ENCODE peak calls at places on chromosomes 4 and X, in five cellular contexts. One of them, this sample, is unnamed.

GRCh38 chr4:158015241-158015640 is 157.6 kb downstream of the GASK1B start:
- DNase-seq in adrenal gland: no peak
- DNase-seq in kidney: no peak
- DNase-seq in cardiac muscle cell: no peak
- DNase-seq in thoracic aorta: no peak
- DNase-seq in this sample: no peak

GRCh38 chrX:920234-920799 is 289.7 kb downstream of the SHOX start:
- DNase-seq in adrenal gland: no peak
- DNase-seq in kidney: no peak
- DNase-seq in cardiac muscle cell: no peak
- DNase-seq in thoracic aorta: no peak
- DNase-seq in this sample: no peak

GRCh38 chr4:41438564-41438963 is 99.4 kb upstream of the LIMCH1 start:
- DNase-seq in adrenal gland: no peak
- DNase-seq in kidney: no peak
- DNase-seq in cardiac muscle cell: no peak
- DNase-seq in thoracic aorta: no peak
- DNase-seq in this sample: no peak

GRCh38 chr4:8076023-8076422 is 82.6 kb downstream of the ABLIM2 start:
- DNase-seq in adrenal gland: no peak
- DNase-seq in kidney: peak
- DNase-seq in cardiac muscle cell: no peak
- DNase-seq in thoracic aorta: no peak
- DNase-seq in this sample: no peak

GRCh38 chrX:138771042-138771441 is 59.5 kb upstream of the FGF13 start:
- DNase-seq in adrenal gland: no peak
- DNase-seq in kidney: no peak
- DNase-seq in cardiac muscle cell: no peak
- DNase-seq in thoracic aorta: no peak
- DNase-seq in this sample: no peak

GRCh38 chr4:165301833-165302232 is 25.6 kb upstream of the MSMO1 start:
- DNase-seq in adrenal gland: no peak
- DNase-seq in kidney: no peak
- DNase-seq in cardiac muscle cell: no peak
- DNase-seq in thoracic aorta: no peak
- DNase-seq in this sample: no peak

GRCh38 chr4:7890635-7891393 is 48.8 kb downstream of the AFAP1 start:
- DNase-seq in adrenal gland: no peak
- DNase-seq in kidney: no peak
- DNase-seq in cardiac muscle cell: no peak
- DNase-seq in thoracic aorta: no peak
- DNase-seq in this sample: no peak

GRCh38 chr4:103076777-103077347 is 301 bp upstream of the SLC9B2 start:
- DNase-seq in adrenal gland: no peak
- DNase-seq in kidney: no peak
- DNase-seq in cardiac muscle cell: no peak
- DNase-seq in thoracic aorta: no peak
- DNase-seq in this sample: no peak

GRCh38 chrX:38856670-38857069 is 55.4 kb downstream of the MID1IP1 start:
- DNase-seq in adrenal gland: no peak
- DNase-seq in kidney: no peak
- DNase-seq in cardiac muscle cell: no peak
- DNase-seq in thoracic aorta: no peak
- DNase-seq in this sample: no peak

GRCh38 chr4:161573836-161574235 is 590.0 kb downstream of the FSTL5 start:
- DNase-seq in adrenal gland: no peak
- DNase-seq in kidney: no peak
- DNase-seq in cardiac muscle cell: no peak
- DNase-seq in thoracic aorta: no peak
- DNase-seq in this sample: no peak

GRCh38 chr4:185755451-185755850 is 56.5 kb downstream of the SORBS2 start:
- DNase-seq in adrenal gland: no peak
- DNase-seq in kidney: no peak
- DNase-seq in cardiac muscle cell: no peak
- DNase-seq in thoracic aorta: no peak
- DNase-seq in this sample: no peak

GRCh38 chr4:165634766-165635165 is 238.3 kb upstream of the TLL1 start:
- DNase-seq in adrenal gland: no peak
- DNase-seq in kidney: no peak
- DNase-seq in cardiac muscle cell: no peak
- DNase-seq in thoracic aorta: no peak
- DNase-seq in this sample: no peak

GRCh38 chr4:167232805-167233522 is 1.3 kb downstream of the SPOCK3 start:
- DNase-seq in adrenal gland: no peak
- DNase-seq in kidney: no peak
- DNase-seq in cardiac muscle cell: peak
- DNase-seq in thoracic aorta: no peak
- DNase-seq in this sample: no peak

GRCh38 chrX:139832728-139833309 is 100.0 kb downstream of the ATP11C start:
- DNase-seq in adrenal gland: no peak
- DNase-seq in kidney: no peak
- DNase-seq in cardiac muscle cell: no peak
- DNase-seq in thoracic aorta: no peak
- DNase-seq in this sample: no peak

GRCh38 chrX:139828830-139829229 is 104.0 kb downstream of the ATP11C start:
- DNase-seq in adrenal gland: no peak
- DNase-seq in kidney: no peak
- DNase-seq in cardiac muscle cell: no peak
- DNase-seq in thoracic aorta: no peak
- DNase-seq in this sample: no peak

GRCh38 chrX:139828037-139828436 is 104.8 kb downstream of the ATP11C start:
- DNase-seq in adrenal gland: no peak
- DNase-seq in kidney: no peak
- DNase-seq in cardiac muscle cell: no peak
- DNase-seq in thoracic aorta: no peak
- DNase-seq in this sample: no peak

GRCh38 chrX:139831689-139832456 is 101.0 kb downstream of the ATP11C start:
- DNase-seq in adrenal gland: peak
- DNase-seq in kidney: no peak
- DNase-seq in cardiac muscle cell: peak
- DNase-seq in thoracic aorta: no peak
- DNase-seq in this sample: no peak

DNA sequence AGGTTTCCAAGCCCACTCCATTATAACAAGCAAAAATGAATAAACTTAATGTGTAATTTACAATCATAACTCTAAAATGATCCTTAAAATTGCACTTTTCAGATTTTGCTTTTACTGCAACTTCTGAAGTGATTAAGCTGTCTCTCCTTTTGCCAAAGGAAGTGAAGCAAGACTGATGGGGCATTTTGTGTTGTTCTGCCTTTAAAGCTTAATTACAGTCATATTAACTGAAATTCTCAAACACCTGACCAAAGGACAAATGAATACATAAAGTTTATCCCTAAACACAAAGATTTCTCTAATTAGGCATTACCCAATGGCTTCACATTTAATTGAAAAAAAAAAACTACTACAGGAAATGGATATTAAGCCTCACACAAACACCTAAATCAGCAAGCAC is 101.8 kb downstream of the ATP11C start:
- DNase-seq in adrenal gland: no peak
- DNase-seq in kidney: no peak
- DNase-seq in cardiac muscle cell: no peak
- DNase-seq in thoracic aorta: no peak
- DNase-seq in this sample: no peak
- H3K27ac ChIP-seq in adrenal gland: no peak
- H3K27ac ChIP-seq in kidney: no peak
- H3K27ac ChIP-seq in cardiac muscle cell: no peak
- H3K27ac ChIP-seq in thoracic aorta: peak
- H3K27ac ChIP-seq in this sample: no peak

GRCh38 chr4:87499415-87500106 is 29.6 kb downstream of the SPARCL1 start:
- DNase-seq in adrenal gland: no peak
- DNase-seq in kidney: no peak
- DNase-seq in cardiac muscle cell: no peak
- DNase-seq in thoracic aorta: no peak
- DNase-seq in this sample: no peak

GRCh38 chr4:87500107-87500462 is 29.1 kb downstream of the SPARCL1 start:
- DNase-seq in adrenal gland: no peak
- DNase-seq in kidney: no peak
- DNase-seq in cardiac muscle cell: no peak
- DNase-seq in thoracic aorta: no peak
- DNase-seq in this sample: no peak

GRCh38 chr4:87498446-87498900 is 30.7 kb downstream of the SPARCL1 start:
- DNase-seq in adrenal gland: peak
- DNase-seq in kidney: no peak
- DNase-seq in cardiac muscle cell: no peak
- DNase-seq in thoracic aorta: no peak
- DNase-seq in this sample: no peak

GRCh38 chr4:87497141-87497540 is 32.0 kb downstream of the SPARCL1 start:
- DNase-seq in adrenal gland: no peak
- DNase-seq in kidney: no peak
- DNase-seq in cardiac muscle cell: no peak
- DNase-seq in thoracic aorta: no peak
- DNase-seq in this sample: no peak

DNA sequence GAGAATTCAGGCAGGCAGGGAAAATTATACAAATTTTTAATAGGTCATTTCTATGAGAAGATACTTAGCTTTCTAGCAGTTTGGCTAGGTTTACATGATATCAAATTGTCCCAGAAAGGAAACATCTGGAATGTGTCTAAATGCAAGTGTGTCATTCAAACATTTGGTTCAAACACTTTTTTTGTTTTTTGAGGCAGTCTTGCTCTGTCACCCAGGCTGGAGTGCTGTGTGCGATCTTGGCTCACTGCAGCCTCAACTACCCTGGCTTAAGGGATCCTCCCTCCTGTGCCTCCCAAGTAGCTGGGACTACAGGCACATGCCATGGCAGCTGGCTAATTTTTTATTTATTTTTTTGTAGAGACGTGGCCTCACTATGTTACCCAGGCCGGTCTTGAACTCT is 31.6 kb downstream of the SPARCL1 start:
- DNase-seq in adrenal gland: no peak
- DNase-seq in kidney: no peak
- DNase-seq in cardiac muscle cell: no peak
- DNase-seq in thoracic aorta: no peak
- DNase-seq in this sample: no peak
- H3K27ac ChIP-seq in adrenal gland: no peak
- H3K27ac ChIP-seq in kidney: peak
- H3K27ac ChIP-seq in cardiac muscle cell: no peak
- H3K27ac ChIP-seq in thoracic aorta: peak
- H3K27ac ChIP-seq in this sample: peak

DNA sequence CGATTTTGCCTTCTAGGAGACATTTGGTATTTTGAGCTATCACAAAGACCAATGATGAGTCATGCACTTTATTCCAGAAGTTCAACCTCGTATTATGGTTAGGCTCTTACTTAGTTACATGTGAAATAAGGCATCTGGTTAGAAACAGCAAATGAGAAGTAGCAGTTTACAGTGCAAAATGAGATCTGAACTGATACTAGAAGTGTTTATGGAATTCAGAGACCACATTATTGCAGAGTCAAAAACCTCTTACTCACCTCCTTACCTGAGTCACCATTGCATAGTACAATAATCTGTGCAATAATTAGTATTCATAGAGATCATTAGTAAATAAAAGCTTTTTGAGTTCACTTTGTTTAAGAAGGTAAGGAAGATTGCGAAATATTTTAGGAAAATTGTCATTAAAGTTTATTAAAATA is 38.7 kb downstream of the SEC24B start:
- DNase-seq in adrenal gland: no peak
- DNase-seq in kidney: no peak
- DNase-seq in cardiac muscle cell: no peak
- DNase-seq in thoracic aorta: no peak
- DNase-seq in this sample: no peak
- H3K27ac ChIP-seq in adrenal gland: no peak
- H3K27ac ChIP-seq in kidney: no peak
- H3K27ac ChIP-seq in cardiac muscle cell: no peak
- H3K27ac ChIP-seq in thoracic aorta: no peak
- H3K27ac ChIP-seq in this sample: no peak

DNA sequence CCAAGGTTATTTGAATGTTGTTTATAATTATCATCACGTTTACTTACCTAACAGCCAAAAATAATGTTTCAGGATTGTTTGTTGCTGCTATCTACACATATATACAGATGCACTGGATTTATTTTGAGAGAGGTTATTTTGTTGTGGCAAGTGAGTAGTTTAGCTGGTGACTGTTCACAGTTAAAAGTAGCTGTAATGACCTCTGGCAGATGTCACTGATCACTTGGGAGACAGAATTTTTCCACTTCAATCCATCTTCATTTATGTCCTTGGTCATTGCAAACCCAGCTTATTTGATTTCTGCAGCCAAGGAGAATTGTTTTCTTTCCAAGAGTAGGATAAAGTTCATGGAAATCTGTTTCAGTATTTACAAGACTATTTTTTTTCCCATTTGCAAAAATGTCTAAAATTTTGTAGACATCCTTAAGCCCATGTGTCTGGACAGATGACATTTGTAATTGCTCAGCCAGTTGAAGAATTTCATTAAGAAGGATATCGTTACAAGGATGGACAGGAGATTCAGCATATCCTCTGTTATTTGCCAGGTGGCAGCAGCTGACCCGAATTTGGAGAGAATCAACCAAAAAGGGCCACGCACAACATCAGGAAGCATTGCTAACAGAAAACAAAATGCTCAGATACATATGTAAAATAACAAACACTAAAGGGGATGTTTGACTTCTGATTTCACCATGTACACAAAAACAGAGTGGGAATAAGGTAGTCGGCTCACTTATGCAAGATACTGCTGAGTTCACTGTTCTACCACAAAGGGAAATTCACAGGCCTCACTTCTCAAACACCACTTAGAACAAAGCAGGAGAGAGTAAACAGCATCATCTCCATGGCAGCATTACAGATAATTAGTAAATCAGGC is 64.5 kb downstream of the GPRIN3 start:
- DNase-seq in adrenal gland: no peak
- DNase-seq in kidney: no peak
- DNase-seq in cardiac muscle cell: no peak
- DNase-seq in thoracic aorta: no peak
- DNase-seq in this sample: no peak
- H3K27ac ChIP-seq in adrenal gland: no peak
- H3K27ac ChIP-seq in kidney: no peak
- H3K27ac ChIP-seq in cardiac muscle cell: peak
- H3K27ac ChIP-seq in thoracic aorta: no peak
- H3K27ac ChIP-seq in this sample: no peak

GRCh38 chrX:130120746-130121504 is 10.6 kb upstream of the ELF4 start:
- DNase-seq in adrenal gland: peak
- DNase-seq in kidney: peak
- DNase-seq in cardiac muscle cell: peak
- DNase-seq in thoracic aorta: peak
- DNase-seq in this sample: peak
- H3K27ac ChIP-seq in adrenal gland: peak
- H3K27ac ChIP-seq in kidney: no peak
- H3K27ac ChIP-seq in cardiac muscle cell: no peak
- H3K27ac ChIP-seq in thoracic aorta: peak
- H3K27ac ChIP-seq in this sample: peak

GRCh38 chr4:150889306-150889705 is 125.8 kb downstream of the LRBA start:
- DNase-seq in adrenal gland: no peak
- DNase-seq in kidney: no peak
- DNase-seq in cardiac muscle cell: no peak
- DNase-seq in thoracic aorta: no peak
- DNase-seq in this sample: no peak
- H3K27ac ChIP-seq in adrenal gland: no peak
- H3K27ac ChIP-seq in kidney: no peak
- H3K27ac ChIP-seq in cardiac muscle cell: no peak
- H3K27ac ChIP-seq in thoracic aorta: no peak
- H3K27ac ChIP-seq in this sample: no peak

This sample was measured in sigmoid colon.